ENCODE peak calls at places on chromosomes 4 and X, in ten cellular contexts. I is smooth muscle cell of the brain vasculature; W is germinal center; E is AG10803; R is nucleus accumbens; V is stomach; D is stimulated activated CD4-positive, alpha-beta T cell treated with anti-CD3 and anti-CD28 coated beads, Interleukin-4, amount 100 ng/mL, for 4 hours; O is NCI-H345; B is fibroblast of pulmonary artery; X is left colon. A is an unnamed sample.

GRCh38 chr4:72767903-72768817 is 199.1 kb upstream of the ADAMTS3 start:
- DNase-seq in O (no peak), V (no peak), I (peak; percentile 9), X (no peak), W (no peak), E (peak; percentile 79), R (no peak), B (peak; percentile 96), D (no peak), A (no peak)

GRCh38 chrX:68659385-68659784 is 11.9 kb downstream of the STARD8 start:
- DNase-seq in D (no peak), E (no peak), V (no peak), R (no peak), W (no peak), B (peak; percentile 12), X (no peak), I (no peak), O (no peak), A (no peak)

GRCh38 chr4:172978848-172979247 is 189.8 kb upstream of the GALNT7 start:
- DNase-seq in W (no peak), R (no peak), X (no peak), I (no peak), E (no peak), O (no peak), D (no peak), V (no peak), B (no peak), A (no peak)

GRCh38 chrX:43633757-43634156 is 22.3 kb upstream of the MAOA start:
- DNase-seq in V (no peak), D (no peak), R (no peak), E (no peak), O (no peak), I (no peak), B (no peak), W (no peak), X (no peak), A (no peak)

GRCh38 chrX:150182176-150182575 is 180.9 kb upstream of the MAMLD1 start:
- DNase-seq in X (no peak), V (no peak), R (no peak), D (no peak), I (no peak), O (no peak), E (no peak), W (no peak), B (no peak), A (no peak)

GRCh38 chr4:87489678-87490077 is 39.5 kb downstream of the SPARCL1 start:
- DNase-seq in W (no peak), O (no peak), B (peak; percentile 53), R (no peak), X (no peak), V (no peak), D (no peak), I (no peak), E (peak; percentile 57), A (no peak)

GRCh38 chr4:22991576-22991975 is 298.8 kb downstream of the GBA3 start:
- DNase-seq in B (no peak), E (no peak), O (no peak), I (no peak), R (no peak), D (no peak), X (no peak), V (no peak), W (no peak), A (no peak)

GRCh38 chr4:118941149-118941548 is 52.5 kb downstream of the SYNPO2 start:
- DNase-seq in X (no peak), B (peak; percentile 71), O (peak; percentile 1), V (no peak), R (no peak), W (no peak), D (no peak), I (no peak), E (peak; percentile 44), A (no peak)

GRCh38 chr4:73452953-73453700 is 17.1 kb downstream of the AFP start:
- DNase-seq in V (no peak), B (peak; percentile 11), E (no peak), W (no peak), O (no peak), D (no peak), R (no peak), X (peak; percentile 33), I (no peak), A (peak; percentile 18)

GRCh38 chrX:46327229-46328081 is 217.8 kb downstream of the ZNF674 start:
- DNase-seq in D (no peak), E (peak; percentile 75), X (peak; percentile 45), B (peak; percentile 55), W (no peak), I (no peak), O (no peak), R (no peak), V (peak; percentile 51), A (peak; percentile 57)

GRCh38 chr4:92304636-92305035 is 870 bp downstream of the GRID2 start:
- DNase-seq in V (no peak), D (no peak), B (peak; percentile 13), R (peak; percentile 44), W (no peak), X (no peak), I (no peak), E (no peak), O (peak; percentile 23), A (no peak)

GRCh38 chr4:107077192-107077591 is 41.1 kb upstream of the DKK2 start:
- DNase-seq in D (no peak), O (no peak), E (no peak), X (no peak), V (no peak), W (no peak), B (no peak), R (no peak), I (no peak), A (no peak)

GRCh38 chr4:8501781-8502180 is 61.2 kb downstream of the TRMT44 start:
- DNase-seq in X (no peak), E (no peak), O (no peak), V (no peak), R (no peak), D (no peak), B (no peak), W (no peak), I (no peak), A (no peak)

A was measured in pancreas.